ENCODE peak calls at places on chromosomes 1 and 21, in ten cellular contexts. One of them, this sample, is unnamed.

GRCh38 chr1:30043731-30044408 is 679.5 kb downstream of the MATN1 start:
- DNase-seq in activated T-cell treated with anti-CD3 and anti-CD28 coated beads for 1 hour: no peak
- DNase-seq in endothelial cell: no peak
- DNase-seq in brain microvascular endothelial cell: no peak
- DNase-seq in nephron progenitor cell: no peak
- DNase-seq in iris pigment epithelial cell: no peak
- DNase-seq in GM12865: no peak
- DNase-seq in epithelial cell of esophagus: no peak
- DNase-seq in aorta: no peak
- DNase-seq in memory B cell: no peak
- DNase-seq in this sample: no peak

GRCh38 chr1:39892611-39893595 is 8.8 kb downstream of the MYCL start:
- DNase-seq in activated T-cell treated with anti-CD3 and anti-CD28 coated beads for 1 hour: no peak
- DNase-seq in endothelial cell: no peak
- DNase-seq in brain microvascular endothelial cell: peak
- DNase-seq in nephron progenitor cell: no peak
- DNase-seq in iris pigment epithelial cell: peak
- DNase-seq in GM12865: no peak
- DNase-seq in epithelial cell of esophagus: peak
- DNase-seq in aorta: no peak
- DNase-seq in memory B cell: no peak
- DNase-seq in this sample: no peak

GRCh38 chr1:112265946-112266345 is 130.1 kb upstream of the CTTNBP2NL start:
- DNase-seq in activated T-cell treated with anti-CD3 and anti-CD28 coated beads for 1 hour: no peak
- DNase-seq in endothelial cell: no peak
- DNase-seq in brain microvascular endothelial cell: no peak
- DNase-seq in nephron progenitor cell: no peak
- DNase-seq in iris pigment epithelial cell: no peak
- DNase-seq in GM12865: no peak
- DNase-seq in epithelial cell of esophagus: no peak
- DNase-seq in aorta: no peak
- DNase-seq in memory B cell: no peak
- DNase-seq in this sample: no peak

GRCh38 chr1:235187316-235187715 is 26.3 kb upstream of the RBM34 start:
- DNase-seq in activated T-cell treated with anti-CD3 and anti-CD28 coated beads for 1 hour: no peak
- DNase-seq in endothelial cell: no peak
- DNase-seq in brain microvascular endothelial cell: no peak
- DNase-seq in nephron progenitor cell: no peak
- DNase-seq in iris pigment epithelial cell: no peak
- DNase-seq in GM12865: no peak
- DNase-seq in epithelial cell of esophagus: no peak
- DNase-seq in aorta: no peak
- DNase-seq in memory B cell: no peak
- DNase-seq in this sample: no peak

GRCh38 chr1:225343618-225344017 is 84.2 kb downstream of the LBR start:
- DNase-seq in activated T-cell treated with anti-CD3 and anti-CD28 coated beads for 1 hour: no peak
- DNase-seq in endothelial cell: no peak
- DNase-seq in brain microvascular endothelial cell: no peak
- DNase-seq in nephron progenitor cell: no peak
- DNase-seq in iris pigment epithelial cell: peak
- DNase-seq in GM12865: peak
- DNase-seq in epithelial cell of esophagus: peak
- DNase-seq in aorta: no peak
- DNase-seq in memory B cell: no peak
- DNase-seq in this sample: no peak

GRCh38 chr1:14733053-14733778 is 134.7 kb downstream of the KAZN start:
- DNase-seq in activated T-cell treated with anti-CD3 and anti-CD28 coated beads for 1 hour: no peak
- DNase-seq in endothelial cell: peak
- DNase-seq in brain microvascular endothelial cell: no peak
- DNase-seq in nephron progenitor cell: no peak
- DNase-seq in iris pigment epithelial cell: peak
- DNase-seq in GM12865: peak
- DNase-seq in epithelial cell of esophagus: peak
- DNase-seq in aorta: no peak
- DNase-seq in memory B cell: no peak
- DNase-seq in this sample: no peak

GRCh38 chr21:34526618-34527290 is 14.7 kb upstream of the KCNE1 start:
- DNase-seq in activated T-cell treated with anti-CD3 and anti-CD28 coated beads for 1 hour: no peak
- DNase-seq in endothelial cell: peak
- DNase-seq in brain microvascular endothelial cell: peak
- DNase-seq in nephron progenitor cell: peak
- DNase-seq in iris pigment epithelial cell: peak
- DNase-seq in GM12865: peak
- DNase-seq in epithelial cell of esophagus: peak
- DNase-seq in aorta: peak
- DNase-seq in memory B cell: no peak
- DNase-seq in this sample: no peak

GRCh38 chr1:1092890-1093609 is 18.9 kb upstream of the RNF223 start:
- DNase-seq in activated T-cell treated with anti-CD3 and anti-CD28 coated beads for 1 hour: no peak
- DNase-seq in endothelial cell: no peak
- DNase-seq in brain microvascular endothelial cell: no peak
- DNase-seq in nephron progenitor cell: no peak
- DNase-seq in iris pigment epithelial cell: no peak
- DNase-seq in GM12865: no peak
- DNase-seq in epithelial cell of esophagus: no peak
- DNase-seq in aorta: no peak
- DNase-seq in memory B cell: no peak
- DNase-seq in this sample: no peak

GRCh38 chr1:15174615-15174983 is 21.1 kb downstream of the TMEM51 start:
- DNase-seq in activated T-cell treated with anti-CD3 and anti-CD28 coated beads for 1 hour: no peak
- DNase-seq in endothelial cell: no peak
- DNase-seq in brain microvascular endothelial cell: no peak
- DNase-seq in nephron progenitor cell: no peak
- DNase-seq in iris pigment epithelial cell: peak
- DNase-seq in GM12865: no peak
- DNase-seq in epithelial cell of esophagus: no peak
- DNase-seq in aorta: no peak
- DNase-seq in memory B cell: no peak
- DNase-seq in this sample: no peak